ENCODE peak calls at places on chromosomes 12 and 14, in four cellular contexts. L is K562, T is IMR-90, J is endothelial cell of umbilical vein. M is an unnamed sample. For H3K9me1, the result is how much of the 10 kb centered on the place peaks cover.

GRCh38 chr14:70754989-70755388 is 54.3 kb downstream of the MAP3K9 start:
- DNase-seq in L (no peak), T (no peak), J (no peak), M (peak)

GRCh38 chr12:13211191-13211858 is 14.8 kb downstream of the EMP1 start:
- DNase-seq in L (no peak), T (peak), J (no peak), M (no peak)

GRCh38 chr12:104521731-104522130 is 65.0 kb downstream of the CHST11 start:
- DNase-seq in L (no peak), T (peak), J (peak), M (no peak)

GRCh38 chr14:35883677-35884293 is 57.6 kb downstream of the BRMS1L start:
- DNase-seq in L (no peak), T (peak), J (no peak), M (no peak)

GRCh38 chr12:120013659-120014380 is 24.8 kb downstream of the BICDL1 start:
- DNase-seq in L (peak), T (no peak), J (no peak), M (no peak)

GRCh38 chr14:94665121-94665520 is 52.9 kb downstream of the SERPINA3 start:
- DNase-seq in L (no peak), T (peak), J (peak), M (no peak)

GRCh38 chr14:93951798-93952540 is 24.4 kb downstream of the ASB2 start:
- DNase-seq in L (no peak), T (peak), J (no peak), M (no peak)

GRCh38 chr12:19404232-19404880 is 34.9 kb upstream of the AEBP2 start:
- DNase-seq in L (no peak), T (no peak), J (no peak), M (no peak)

GRCh38 chr14:71380271-71380670 is 473.0 kb downstream of the PCNX1 start:
- DNase-seq in L (no peak), T (peak), J (no peak), M (no peak)

GRCh38 chr12:80551897-80552296 is 107.9 kb downstream of the PTPRQ start:
- DNase-seq in L (no peak), T (peak), J (peak), M (peak)

GRCh38 chr12:57430117-57430930 is 519 bp downstream of the R3HDM2 start:
- DNase-seq in L (peak), T (peak), J (peak), M (no peak)

GRCh38 chr12:7833831-7834230 is 38.9 kb downstream of the SLC2A14 start:
- DNase-seq in L (no peak), T (peak), J (no peak), M (no peak)

GRCh38 chr12:94336201-94336915 is 123.3 kb downstream of the CEP83 start:
- DNase-seq in L (no peak), T (peak), J (peak), M (no peak)

GRCh38 chr14:80100681-80101080 is 110.6 kb downstream of the DIO2 start:
- DNase-seq in L (no peak), T (no peak), J (no peak), M (no peak)
- H2AFZ ChIP-seq in L (no peak), T (no peak), J (no peak), M (no peak)

GRCh38 chr12:73659802-73660201 is 877.8 kb upstream of the ATXN7L3B start:
- DNase-seq in L (no peak), T (no peak), J (no peak), M (no peak)

GRCh38 chr12:73656375-73656774 is 881.3 kb upstream of the ATXN7L3B start:
- DNase-seq in L (no peak), T (no peak), J (no peak), M (no peak)
- H3K9me1 ChIP-seq in L (under half), T (under half), J (under half), M (under half)

DNA sequence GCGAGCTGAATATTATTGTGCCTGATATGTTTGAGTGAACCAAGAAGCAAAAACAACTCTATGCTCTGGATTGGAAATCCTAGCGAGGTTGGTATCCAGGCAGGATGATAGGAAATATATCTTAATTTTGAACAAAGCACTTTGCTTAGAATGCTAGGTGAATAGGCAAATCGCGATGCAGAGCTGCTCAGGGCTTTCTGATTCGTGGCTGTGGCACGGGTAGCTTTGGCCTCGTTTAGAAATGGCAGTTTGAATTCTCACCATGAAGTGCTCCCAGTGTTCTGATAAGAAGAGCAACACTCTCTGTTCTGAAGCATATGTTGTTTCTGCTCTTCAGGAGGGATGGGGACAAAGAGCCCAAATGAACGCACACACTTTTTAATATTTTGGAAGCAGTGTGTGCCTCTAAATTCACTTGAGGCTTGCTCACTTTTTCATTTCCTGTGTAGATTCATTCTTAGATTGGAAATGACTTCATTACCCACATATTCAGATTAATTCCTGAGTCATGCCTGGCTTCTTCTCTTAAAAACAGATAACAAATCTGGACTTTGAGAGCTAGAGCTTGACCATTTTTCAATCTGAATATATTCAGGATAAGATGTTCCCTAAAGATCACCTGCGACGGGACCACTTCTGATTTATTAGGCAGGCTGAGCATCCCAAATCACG is 200.9 kb downstream of the RPAP3 start:
- DNase-seq in L (no peak), T (peak), J (peak), M (no peak)
- H2AFZ ChIP-seq in L (no peak), T (peak), J (peak), M (no peak)

DNA sequence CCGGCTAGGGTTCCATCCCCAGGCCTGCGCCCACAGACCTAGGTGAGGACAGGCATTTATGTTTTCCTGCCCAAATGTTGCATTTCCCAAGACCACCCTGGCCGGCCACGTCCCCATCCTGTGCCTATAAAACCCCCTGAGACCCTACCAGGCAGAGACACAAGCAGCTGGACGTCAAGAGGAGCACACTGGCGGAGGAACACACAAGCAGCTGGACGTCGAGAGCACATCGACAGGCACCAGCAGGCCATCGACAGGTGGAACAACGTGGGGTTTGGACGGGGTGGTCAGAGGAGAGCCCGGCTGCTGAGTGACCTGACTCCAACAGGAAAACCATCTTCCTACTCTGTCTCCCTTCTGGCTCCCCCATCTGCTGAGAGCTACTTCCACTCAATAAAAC is 19.6 kb upstream of the LDHB start:
- DNase-seq in L (no peak), T (no peak), J (no peak), M (no peak)
- H3K9me1 ChIP-seq in L (under half), T (under half), J (under half), M (under half)

DNA sequence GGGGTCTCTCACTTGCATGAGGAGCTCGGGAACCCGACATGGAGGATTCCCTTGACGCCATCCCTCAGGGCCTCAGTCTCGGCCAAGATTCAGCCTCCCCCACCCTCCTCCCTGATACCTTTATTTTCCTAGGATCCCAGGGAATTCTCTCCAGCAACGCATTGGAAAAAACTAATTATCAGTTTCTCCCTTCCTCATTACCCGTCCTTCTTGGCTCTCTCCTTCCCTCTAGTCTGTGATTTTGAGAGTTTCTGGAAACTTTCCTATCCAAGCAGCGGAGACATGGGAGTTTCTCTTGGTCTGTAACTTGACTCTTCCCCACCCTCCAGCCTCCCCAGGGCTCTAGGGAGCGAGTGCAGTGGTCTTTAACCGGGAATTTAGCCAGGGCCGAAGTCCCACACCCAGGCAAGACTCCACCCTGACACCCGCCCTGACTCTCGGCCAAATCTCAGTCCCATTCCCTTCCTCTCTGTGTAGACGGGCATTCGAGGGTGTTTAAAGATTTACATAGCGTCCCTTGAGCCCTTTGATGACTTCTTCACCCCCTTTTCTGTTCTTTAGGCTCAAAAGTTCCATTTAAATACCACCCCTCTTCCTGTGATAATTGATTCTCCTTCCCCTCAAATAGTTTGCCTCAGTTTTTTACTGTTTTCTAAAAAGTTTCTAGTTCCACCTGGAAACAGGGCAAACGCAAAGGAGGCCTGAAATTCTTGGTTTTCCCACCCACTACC is 6.7 kb downstream of the HOXC5 start:
- DNase-seq in L (no peak), T (no peak), J (no peak), M (no peak)
- H2AFZ ChIP-seq in L (peak), T (no peak), J (no peak), M (no peak)

GRCh38 chr12:4796218-4796617 is 76.0 kb downstream of the GALNT8 start:
- DNase-seq in L (no peak), T (no peak), J (no peak), M (no peak)
- H3K9me1 ChIP-seq in L (under half), T (under half), J (under half), M (under half)